ENCODE peak calls at places on chromosomes 6 and 20, in eight cellular contexts. One of them, this sample, is unnamed.

GRCh38 chr20:3190681-3191111 is 13.8 kb downstream of the DDRGK1 start:
- DNase-seq in SK-N-SH: no peak
- DNase-seq in Right ventricle myocardium inferior: no peak
- DNase-seq in occipital lobe: no peak
- DNase-seq in HFFc6: no peak
- DNase-seq in cardiac muscle cell: no peak
- DNase-seq in M059J: no peak
- DNase-seq in lung microvascular endothelial cell: no peak
- DNase-seq in this sample: no peak

GRCh38 chr6:168037242-168037641 is 39.8 kb downstream of the KIF25 start:
- DNase-seq in lung microvascular endothelial cell: no peak
- DNase-seq in Right ventricle myocardium inferior: no peak
- DNase-seq in SK-N-SH: no peak
- DNase-seq in HFFc6: no peak
- DNase-seq in cardiac muscle cell: no peak
- DNase-seq in M059J: no peak
- DNase-seq in occipital lobe: no peak
- DNase-seq in this sample: peak

GRCh38 chr6:131197716-131198115 is 62.4 kb downstream of the AKAP7 start:
- DNase-seq in HFFc6: no peak
- DNase-seq in Right ventricle myocardium inferior: no peak
- DNase-seq in lung microvascular endothelial cell: no peak
- DNase-seq in occipital lobe: no peak
- DNase-seq in SK-N-SH: no peak
- DNase-seq in cardiac muscle cell: no peak
- DNase-seq in M059J: no peak
- DNase-seq in this sample: no peak

GRCh38 chr6:31586596-31586995 is 519 bp downstream of the LST1 start:
- DNase-seq in Right ventricle myocardium inferior: no peak
- DNase-seq in SK-N-SH: no peak
- DNase-seq in cardiac muscle cell: no peak
- DNase-seq in M059J: no peak
- DNase-seq in occipital lobe: no peak
- DNase-seq in HFFc6: no peak
- DNase-seq in lung microvascular endothelial cell: no peak
- DNase-seq in this sample: no peak

GRCh38 chr6:29376003-29376402 is 912 bp upstream of the OR12D3 start:
- DNase-seq in Right ventricle myocardium inferior: no peak
- DNase-seq in occipital lobe: no peak
- DNase-seq in HFFc6: no peak
- DNase-seq in cardiac muscle cell: peak
- DNase-seq in M059J: no peak
- DNase-seq in SK-N-SH: no peak
- DNase-seq in lung microvascular endothelial cell: peak
- DNase-seq in this sample: peak

GRCh38 chr6:134317471-134318131 is at the start of gene SGK1:
- DNase-seq in SK-N-SH: peak
- DNase-seq in cardiac muscle cell: peak
- DNase-seq in M059J: peak
- DNase-seq in Right ventricle myocardium inferior: no peak
- DNase-seq in HFFc6: peak
- DNase-seq in lung microvascular endothelial cell: peak
- DNase-seq in occipital lobe: peak
- DNase-seq in this sample: no peak

GRCh38 chr6:52893221-52893620 is 16.3 kb downstream of the GSTA3 start:
- DNase-seq in lung microvascular endothelial cell: no peak
- DNase-seq in M059J: no peak
- DNase-seq in cardiac muscle cell: no peak
- DNase-seq in occipital lobe: no peak
- DNase-seq in Right ventricle myocardium inferior: no peak
- DNase-seq in SK-N-SH: no peak
- DNase-seq in HFFc6: no peak
- DNase-seq in this sample: no peak

GRCh38 chr6:114364295-114364694 is 21.5 kb upstream of the HS3ST5 start:
- DNase-seq in SK-N-SH: no peak
- DNase-seq in cardiac muscle cell: peak
- DNase-seq in Right ventricle myocardium inferior: no peak
- DNase-seq in M059J: peak
- DNase-seq in lung microvascular endothelial cell: no peak
- DNase-seq in HFFc6: no peak
- DNase-seq in occipital lobe: no peak
- DNase-seq in this sample: peak

GRCh38 chr20:45500022-45500421 is 15.4 kb downstream of the SPINT3 start:
- DNase-seq in M059J: no peak
- DNase-seq in lung microvascular endothelial cell: no peak
- DNase-seq in cardiac muscle cell: no peak
- DNase-seq in Right ventricle myocardium inferior: no peak
- DNase-seq in SK-N-SH: no peak
- DNase-seq in HFFc6: no peak
- DNase-seq in occipital lobe: no peak
- DNase-seq in this sample: peak

GRCh38 chr6:33513213-33513612 is 58.8 kb downstream of the ZBTB9 start:
- DNase-seq in lung microvascular endothelial cell: no peak
- DNase-seq in M059J: no peak
- DNase-seq in HFFc6: no peak
- DNase-seq in Right ventricle myocardium inferior: no peak
- DNase-seq in cardiac muscle cell: no peak
- DNase-seq in SK-N-SH: no peak
- DNase-seq in occipital lobe: no peak
- DNase-seq in this sample: no peak

GRCh38 chr6:138430361-138431145 is 26.5 kb downstream of the HEBP2 start:
- DNase-seq in HFFc6: no peak
- DNase-seq in Right ventricle myocardium inferior: peak
- DNase-seq in lung microvascular endothelial cell: no peak
- DNase-seq in cardiac muscle cell: peak
- DNase-seq in M059J: no peak
- DNase-seq in occipital lobe: peak
- DNase-seq in SK-N-SH: no peak
- DNase-seq in this sample: no peak

GRCh38 chr6:121319112-121319553 is 15.1 kb downstream of the TBC1D32 start:
- DNase-seq in occipital lobe: no peak
- DNase-seq in M059J: peak
- DNase-seq in HFFc6: no peak
- DNase-seq in Right ventricle myocardium inferior: no peak
- DNase-seq in SK-N-SH: no peak
- DNase-seq in lung microvascular endothelial cell: peak
- DNase-seq in cardiac muscle cell: peak
- DNase-seq in this sample: peak

GRCh38 chr6:166936079-166936787 is 20.1 kb downstream of the RNASET2 start:
- DNase-seq in cardiac muscle cell: no peak
- DNase-seq in Right ventricle myocardium inferior: no peak
- DNase-seq in occipital lobe: no peak
- DNase-seq in HFFc6: no peak
- DNase-seq in lung microvascular endothelial cell: peak
- DNase-seq in M059J: no peak
- DNase-seq in SK-N-SH: no peak
- DNase-seq in this sample: no peak

GRCh38 chr6:26250806-26251075 is 114.3 kb upstream of the BTN3A2 start:
- DNase-seq in SK-N-SH: no peak
- DNase-seq in Right ventricle myocardium inferior: no peak
- DNase-seq in occipital lobe: no peak
- DNase-seq in cardiac muscle cell: peak
- DNase-seq in HFFc6: peak
- DNase-seq in M059J: no peak
- DNase-seq in lung microvascular endothelial cell: peak
- DNase-seq in this sample: no peak

GRCh38 chr6:25006565-25007001 is 70.8 kb upstream of the RIPOR2 start:
- DNase-seq in HFFc6: peak
- DNase-seq in occipital lobe: no peak
- DNase-seq in cardiac muscle cell: no peak
- DNase-seq in Right ventricle myocardium inferior: peak
- DNase-seq in M059J: peak
- DNase-seq in lung microvascular endothelial cell: peak
- DNase-seq in SK-N-SH: no peak
- DNase-seq in this sample: no peak

GRCh38 chr6:53042112-53042511 is 23.1 kb upstream of the FBXO9 start:
- DNase-seq in lung microvascular endothelial cell: peak
- DNase-seq in Right ventricle myocardium inferior: no peak
- DNase-seq in occipital lobe: no peak
- DNase-seq in M059J: peak
- DNase-seq in cardiac muscle cell: no peak
- DNase-seq in HFFc6: peak
- DNase-seq in SK-N-SH: no peak
- DNase-seq in this sample: peak

GRCh38 chr6:38378801-38379200 is 260.9 kb downstream of the BTBD9 start:
- DNase-seq in cardiac muscle cell: no peak
- DNase-seq in Right ventricle myocardium inferior: no peak
- DNase-seq in SK-N-SH: no peak
- DNase-seq in lung microvascular endothelial cell: no peak
- DNase-seq in HFFc6: peak
- DNase-seq in M059J: peak
- DNase-seq in occipital lobe: no peak
- DNase-seq in this sample: no peak

GRCh38 chr6:44264154-44265002 is 973 bp downstream of the NFKBIE start:
- DNase-seq in SK-N-SH: peak
- DNase-seq in cardiac muscle cell: no peak
- DNase-seq in HFFc6: no peak
- DNase-seq in lung microvascular endothelial cell: no peak
- DNase-seq in occipital lobe: no peak
- DNase-seq in Right ventricle myocardium inferior: peak
- DNase-seq in M059J: no peak
- DNase-seq in this sample: no peak

GRCh38 chr20:40687384-40688128 is 1.5 kb downstream of the MAFB start:
- DNase-seq in Right ventricle myocardium inferior: peak
- DNase-seq in cardiac muscle cell: peak
- DNase-seq in lung microvascular endothelial cell: peak
- DNase-seq in HFFc6: no peak
- DNase-seq in M059J: peak
- DNase-seq in SK-N-SH: peak
- DNase-seq in occipital lobe: no peak
- DNase-seq in this sample: no peak

GRCh38 chr6:101803146-101803545 is 409.6 kb downstream of the GRIK2 start:
- DNase-seq in cardiac muscle cell: no peak
- DNase-seq in HFFc6: peak
- DNase-seq in occipital lobe: no peak
- DNase-seq in SK-N-SH: no peak
- DNase-seq in lung microvascular endothelial cell: no peak
- DNase-seq in M059J: peak
- DNase-seq in Right ventricle myocardium inferior: no peak
- DNase-seq in this sample: no peak

GRCh38 chr20:24543168-24543567 is 73.7 kb downstream of the SYNDIG1 start:
- DNase-seq in lung microvascular endothelial cell: no peak
- DNase-seq in occipital lobe: no peak
- DNase-seq in SK-N-SH: peak
- DNase-seq in cardiac muscle cell: no peak
- DNase-seq in M059J: no peak
- DNase-seq in HFFc6: no peak
- DNase-seq in Right ventricle myocardium inferior: no peak
- DNase-seq in this sample: no peak

GRCh38 chr6:36873612-36874011 is 991 bp downstream of the PPIL1 start:
- DNase-seq in occipital lobe: no peak
- DNase-seq in lung microvascular endothelial cell: peak
- DNase-seq in M059J: peak
- DNase-seq in SK-N-SH: peak
- DNase-seq in cardiac muscle cell: no peak
- DNase-seq in Right ventricle myocardium inferior: no peak
- DNase-seq in HFFc6: no peak
- DNase-seq in this sample: peak

GRCh38 chr6:79101164-79101563 is 23.1 kb upstream of the PHIP start:
- DNase-seq in Right ventricle myocardium inferior: no peak
- DNase-seq in lung microvascular endothelial cell: no peak
- DNase-seq in SK-N-SH: no peak
- DNase-seq in M059J: no peak
- DNase-seq in cardiac muscle cell: no peak
- DNase-seq in HFFc6: no peak
- DNase-seq in occipital lobe: no peak
- DNase-seq in this sample: no peak

GRCh38 chr20:35944189-35944588 is 10.1 kb downstream of the SCAND1 start:
- DNase-seq in occipital lobe: no peak
- DNase-seq in Right ventricle myocardium inferior: no peak
- DNase-seq in SK-N-SH: no peak
- DNase-seq in HFFc6: no peak
- DNase-seq in lung microvascular endothelial cell: no peak
- DNase-seq in M059J: no peak
- DNase-seq in cardiac muscle cell: no peak
- DNase-seq in this sample: no peak

GRCh38 chr20:9397928-9398327 is 116.5 kb upstream of the LAMP5 start:
- DNase-seq in cardiac muscle cell: no peak
- DNase-seq in Right ventricle myocardium inferior: no peak
- DNase-seq in HFFc6: no peak
- DNase-seq in M059J: no peak
- DNase-seq in SK-N-SH: no peak
- DNase-seq in lung microvascular endothelial cell: no peak
- DNase-seq in occipital lobe: no peak
- DNase-seq in this sample: no peak

GRCh38 chr6:91672201-91672600 is 1085.3 kb upstream of the MAP3K7 start:
- DNase-seq in SK-N-SH: no peak
- DNase-seq in cardiac muscle cell: no peak
- DNase-seq in lung microvascular endothelial cell: no peak
- DNase-seq in HFFc6: no peak
- DNase-seq in Right ventricle myocardium inferior: no peak
- DNase-seq in occipital lobe: no peak
- DNase-seq in M059J: no peak
- DNase-seq in this sample: no peak

GRCh38 chr6:35730745-35731413 is 6.0 kb upstream of the ARMC12 start:
- DNase-seq in M059J: no peak
- DNase-seq in SK-N-SH: no peak
- DNase-seq in HFFc6: no peak
- DNase-seq in Right ventricle myocardium inferior: no peak
- DNase-seq in occipital lobe: no peak
- DNase-seq in lung microvascular endothelial cell: no peak
- DNase-seq in cardiac muscle cell: no peak
- DNase-seq in this sample: no peak

GRCh38 chr6:109739671-109740070 is 48.6 kb downstream of the FIG4 start:
- DNase-seq in M059J: no peak
- DNase-seq in cardiac muscle cell: no peak
- DNase-seq in Right ventricle myocardium inferior: no peak
- DNase-seq in lung microvascular endothelial cell: no peak
- DNase-seq in occipital lobe: no peak
- DNase-seq in HFFc6: no peak
- DNase-seq in SK-N-SH: no peak
- DNase-seq in this sample: no peak

GRCh38 chr6:155157101-155157500 is 106.7 kb upstream of the CLDN20 start:
- DNase-seq in Right ventricle myocardium inferior: no peak
- DNase-seq in cardiac muscle cell: no peak
- DNase-seq in SK-N-SH: no peak
- DNase-seq in occipital lobe: no peak
- DNase-seq in HFFc6: no peak
- DNase-seq in lung microvascular endothelial cell: peak
- DNase-seq in M059J: peak
- DNase-seq in this sample: no peak

GRCh38 chr6:14673201-14673600 is 555.6 kb downstream of the CD83 start:
- DNase-seq in lung microvascular endothelial cell: no peak
- DNase-seq in HFFc6: peak
- DNase-seq in cardiac muscle cell: no peak
- DNase-seq in Right ventricle myocardium inferior: no peak
- DNase-seq in occipital lobe: no peak
- DNase-seq in M059J: peak
- DNase-seq in SK-N-SH: no peak
- DNase-seq in this sample: no peak

GRCh38 chr20:23257848-23258746 is 92.5 kb upstream of the NXT1 start:
- DNase-seq in Right ventricle myocardium inferior: no peak
- DNase-seq in lung microvascular endothelial cell: peak
- DNase-seq in SK-N-SH: peak
- DNase-seq in cardiac muscle cell: no peak
- DNase-seq in HFFc6: peak
- DNase-seq in occipital lobe: no peak
- DNase-seq in M059J: peak
- DNase-seq in this sample: no peak

GRCh38 chr6:112781236-112781635 is 434.1 kb downstream of the RFPL4B start:
- DNase-seq in SK-N-SH: no peak
- DNase-seq in cardiac muscle cell: peak
- DNase-seq in HFFc6: no peak
- DNase-seq in M059J: peak
- DNase-seq in Right ventricle myocardium inferior: no peak
- DNase-seq in occipital lobe: no peak
- DNase-seq in lung microvascular endothelial cell: peak
- DNase-seq in this sample: peak

GRCh38 chr20:31972481-31973386 is 4.8 kb downstream of the XKR7 start:
- DNase-seq in M059J: peak
- DNase-seq in cardiac muscle cell: peak
- DNase-seq in lung microvascular endothelial cell: no peak
- DNase-seq in HFFc6: peak
- DNase-seq in occipital lobe: no peak
- DNase-seq in SK-N-SH: no peak
- DNase-seq in Right ventricle myocardium inferior: no peak
- DNase-seq in this sample: no peak

GRCh38 chr20:50980071-50980681 is 21.6 kb downstream of the MOCS3 start:
- DNase-seq in lung microvascular endothelial cell: peak
- DNase-seq in SK-N-SH: no peak
- DNase-seq in occipital lobe: no peak
- DNase-seq in M059J: peak
- DNase-seq in Right ventricle myocardium inferior: no peak
- DNase-seq in HFFc6: peak
- DNase-seq in cardiac muscle cell: no peak
- DNase-seq in this sample: peak

This sample was measured in HepG2.